ENCODE peak calls at places on chromosomes 11 and 22, in four cellular contexts. G is HCT116, P is H1, F is GM12878. I is an unnamed sample.

GRCh38 chr11:75603791-75604736 is 42.0 kb downstream of the SERPINH1 start:
- DNase-seq in P (no peak), G (no peak), F (no peak), I (no peak)

GRCh38 chr11:111283945-111284481 is 14.3 kb upstream of the POU2AF3 start:
- DNase-seq in G (no peak), F (no peak), P (no peak), I (no peak)

GRCh38 chr22:24088796-24089195 is 77.7 kb downstream of the CABIN1 start:
- DNase-seq in F (no peak), G (no peak), P (no peak), I (no peak)

GRCh38 chr11:10459029-10459970 is 4.2 kb downstream of the AMPD3 start:
- DNase-seq in P (peak; percentile 44), G (no peak), F (peak; percentile 80), I (peak; percentile 58)

GRCh38 chr11:114091791-114092397 is 32.4 kb downstream of the ZBTB16 start:
- DNase-seq in F (no peak), G (no peak), P (no peak), I (no peak)

GRCh38 chr11:15969281-15969680 is 387.1 kb downstream of the SOX6 start:
- DNase-seq in F (peak; percentile 32), P (no peak), G (no peak), I (peak; percentile 57)

GRCh38 chr11:108561535-108561991 is 32.0 kb downstream of the EXPH5 start:
- DNase-seq in G (no peak), F (no peak), P (peak; percentile 26), I (no peak)

GRCh38 chr11:99640671-99641070 is 619.9 kb downstream of the CNTN5 start:
- DNase-seq in P (no peak), F (no peak), G (no peak), I (no peak)

GRCh38 chr11:61332266-61332822 is 561 bp downstream of the DDB1 start:
- DNase-seq in G (no peak), F (no peak), P (no peak), I (peak; percentile 41)
- TF ChIP-seq CEBPB in G (no peak), F (no peak), P (no peak), I (no peak)

DNA sequence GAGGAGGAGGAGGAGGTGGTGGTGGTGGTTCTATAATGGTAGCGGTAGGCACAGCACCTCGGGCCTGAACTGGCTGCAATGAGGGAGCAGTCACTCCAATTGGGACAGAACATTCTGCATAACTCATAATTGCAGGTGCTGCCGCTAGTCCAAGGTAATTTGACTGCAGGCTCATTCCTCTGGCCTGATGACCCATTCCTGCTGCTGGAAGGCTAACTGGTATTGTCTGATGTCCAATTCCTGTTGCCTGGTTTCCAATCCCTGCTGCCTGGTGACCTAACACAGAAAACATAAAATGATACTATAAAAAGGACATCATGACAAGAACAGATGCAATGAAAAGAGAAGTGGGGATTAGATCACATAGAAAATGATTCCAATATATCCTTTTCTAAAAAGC is 7.9 kb upstream of the AGBL2 start:
- DNase-seq in P (no peak), F (no peak), G (no peak), I (no peak)
- TF ChIP-seq ZNF274 in P (no peak), F (no peak), G (no peak), I (no peak)

GRCh38 chr22:25110596-25110845 is 89.1 kb upstream of the CRYBB3 start:
- DNase-seq in P (no peak), F (no peak), G (no peak), I (no peak)

GRCh38 chr22:25112538-25113253 is 87.0 kb upstream of the CRYBB3 start:
- DNase-seq in F (no peak), P (no peak), G (no peak), I (no peak)

GRCh38 chr22:25111579-25112517 is 87.8 kb upstream of the CRYBB3 start:
- DNase-seq in F (no peak), P (no peak), G (no peak), I (no peak)

GRCh38 chr22:25109878-25110595 is 89.6 kb upstream of the CRYBB3 start:
- DNase-seq in F (no peak), G (no peak), P (no peak), I (no peak)

GRCh38 chr22:25110846-25111578 is 88.6 kb upstream of the CRYBB3 start:
- DNase-seq in F (peak; percentile 26), G (peak; percentile 72), P (peak; percentile 81), I (peak; percentile 40)
- TF ChIP-seq CEBPB in F (no peak), G (no peak), P (no peak), I (no peak)

GRCh38 chr22:46119729-46120419 is 30.5 kb upstream of the PPARA start:
- DNase-seq in F (no peak), P (no peak), G (no peak), I (peak; percentile 57)
- TF ChIP-seq ZNF274 in F (no peak), P (no peak), G (no peak), I (no peak)

DNA sequence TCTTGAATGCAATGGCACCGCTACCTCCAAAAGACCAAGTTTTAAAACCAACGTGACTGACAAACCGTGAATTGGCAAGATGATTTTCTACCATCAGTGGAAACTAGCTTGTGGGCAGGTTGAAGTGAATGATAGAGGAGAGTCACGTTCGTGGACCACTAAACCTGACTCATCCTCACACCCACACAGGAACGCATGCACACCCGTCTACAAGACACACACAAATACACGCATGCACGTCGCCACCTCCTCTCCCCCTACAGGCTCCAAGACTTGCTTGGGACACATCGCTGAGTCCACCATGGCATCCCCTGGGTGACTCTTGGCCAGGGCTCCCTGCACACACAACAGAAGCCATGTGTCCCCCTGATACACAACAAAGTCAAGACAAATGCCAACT is 14.4 kb downstream of the TMPRSS6 start:
- DNase-seq in P (no peak), G (no peak), F (no peak), I (no peak)
- TF ChIP-seq CEBPB in P (no peak), G (no peak), F (no peak), I (no peak)

DNA sequence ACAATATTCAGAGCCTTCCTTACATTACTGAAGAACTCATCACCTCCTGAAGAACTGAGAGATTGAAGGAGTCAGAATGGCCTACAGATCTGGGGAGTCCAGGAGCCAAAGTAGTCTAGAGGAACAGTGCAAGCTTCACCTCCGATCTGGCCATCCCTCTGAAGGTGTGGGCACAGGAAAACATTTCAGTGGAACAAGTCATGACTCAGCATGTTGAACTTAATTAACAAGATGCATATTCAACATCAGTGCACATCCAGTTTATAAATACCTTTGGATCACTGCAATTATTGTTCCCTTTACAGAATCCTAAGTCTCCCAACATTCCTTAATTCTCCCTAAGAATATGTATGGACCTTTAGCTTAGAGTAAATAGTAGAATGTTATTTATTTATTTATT is 25.5 kb downstream of the PAAF1 start:
- DNase-seq in G (no peak), P (no peak), F (no peak), I (no peak)
- TF ChIP-seq ZNF274 in G (no peak), P (no peak), F (no peak), I (no peak)

GRCh38 chr11:8071616-8072581 is 9.1 kb upstream of the TUB start:
- DNase-seq in P (no peak), F (no peak), G (no peak), I (no peak)
- TF ChIP-seq CEBPB in P (no peak), F (no peak), G (no peak), I (no peak)

GRCh38 chr11:7050191-7050590 is 29.9 kb downstream of the NLRP14 start:
- DNase-seq in P (no peak), F (no peak), G (no peak), I (no peak)
- TF ChIP-seq ZNF274 in P (no peak), F (no peak), G (no peak), I (no peak)

I was measured in K562.